ENCODE peak calls at places on chromosomes 12 and 14, in eight cellular contexts. W is gastrocnemius medialis; N is CD8-positive, alpha-beta T cell; Y is upper lobe of left lung; G is stimulated activated naive CD8-positive, alpha-beta T cell treated with anti-CD3 and anti-CD28 coated beads, Interleukin-15, amount 100 ng/mL, for 72 hours; O is GM23338; L is natural killer cell; T is IMR-90. K is an unnamed sample.

GRCh38 chr12:98578392-98578791 is 15.1 kb upstream of the SLC25A3 start:
- ATAC-seq in W (no peak), N (no peak), Y (no peak), G (no peak), O (no peak), L (no peak), T (no peak), K (no peak)

GRCh38 chr12:3535431-3535841 is 44.4 kb downstream of the PRMT8 start:
- ATAC-seq in W (no peak), N (no peak), Y (no peak), G (no peak), O (no peak), L (no peak), T (no peak), K (no peak)

GRCh38 chr14:92687681-92688433 is 60.6 kb downstream of the LGMN start:
- ATAC-seq in W (no peak), N (no peak), Y (no peak), G (peak), O (peak), L (no peak), T (no peak), K (peak)

GRCh38 chr12:93029091-93029490 is 100.0 kb upstream of the EEA1 start:
- ATAC-seq in W (no peak), N (no peak), Y (no peak), G (no peak), O (no peak), L (no peak), T (no peak), K (no peak)

GRCh38 chr14:58863576-58864345 is 226.0 kb downstream of the DACT1 start:
- ATAC-seq in W (no peak), N (no peak), Y (no peak), G (no peak), O (no peak), L (no peak), T (no peak), K (no peak)

GRCh38 chr12:80264386-80264785 is 165.0 kb downstream of the OTOGL start:
- ATAC-seq in W (no peak), N (no peak), Y (no peak), G (no peak), O (no peak), L (no peak), T (no peak), K (no peak)

GRCh38 chr14:51792819-51793218 is 67.6 kb upstream of the GNG2 start:
- ATAC-seq in W (no peak), N (no peak), Y (no peak), G (no peak), O (no peak), L (no peak), T (peak), K (no peak)

GRCh38 chr12:52200086-52200782 is 8.4 kb upstream of the KRT80 start:
- ATAC-seq in W (no peak), N (no peak), Y (no peak), G (no peak), O (peak), L (no peak), T (no peak), K (no peak)

GRCh38 chr14:95293474-95293873 is 26.2 kb downstream of the CLMN start:
- ATAC-seq in W (no peak), N (no peak), Y (no peak), G (no peak), O (peak), L (no peak), T (no peak), K (no peak)

GRCh38 chr12:113259499-113259953 is 38.3 kb downstream of the TPCN1 start:
- ATAC-seq in W (peak), N (no peak), Y (peak), G (no peak), O (peak), L (no peak), T (no peak), K (no peak)

GRCh38 chr12:118925407-118926202 is 55.7 kb upstream of the SRRM4 start:
- ATAC-seq in W (no peak), N (no peak), Y (no peak), G (no peak), O (no peak), L (no peak), T (no peak), K (no peak)

GRCh38 chr14:67527756-67528155 is 5.3 kb upstream of the PLEKHH1 start:
- ATAC-seq in W (no peak), N (no peak), Y (no peak), G (no peak), O (no peak), L (no peak), T (no peak), K (no peak)

GRCh38 chr12:106681210-106681609 is 93.3 kb upstream of the RIC8B start:
- ATAC-seq in W (no peak), N (no peak), Y (no peak), G (no peak), O (no peak), L (no peak), T (no peak), K (no peak)

GRCh38 chr12:2412305-2412643 is 359.5 kb downstream of the CACNA1C start:
- ATAC-seq in W (no peak), N (no peak), Y (no peak), G (no peak), O (peak), L (no peak), T (no peak), K (no peak)

GRCh38 chr14:61761557-61761956 is 663 bp upstream of the SNAPC1 start:
- ATAC-seq in W (peak), N (no peak), Y (peak), G (peak), O (peak), L (peak), T (peak), K (no peak)

GRCh38 chr14:105317546-105317945 is 3.0 kb downstream of the PACS2 start:
- ATAC-seq in W (no peak), N (no peak), Y (no peak), G (no peak), O (no peak), L (no peak), T (no peak), K (no peak)

GRCh38 chr12:107458163-107458562 is 227.4 kb upstream of the PWP1 start:
- ATAC-seq in W (no peak), N (no peak), Y (no peak), G (no peak), O (no peak), L (no peak), T (no peak), K (no peak)

GRCh38 chr12:124646385-124647230 is 79.2 kb upstream of the NCOR2 start:
- ATAC-seq in W (no peak), N (peak), Y (peak), G (peak), O (peak), L (peak), T (peak), K (peak)

GRCh38 chr12:123329799-123330198 is 34.8 kb downstream of the SBNO1 start:
- ATAC-seq in W (no peak), N (no peak), Y (no peak), G (no peak), O (no peak), L (no peak), T (no peak), K (no peak)

GRCh38 chr12:95870897-95871296 is 12.1 kb downstream of the SNRPF start:
- ATAC-seq in W (no peak), N (no peak), Y (no peak), G (no peak), O (no peak), L (no peak), T (peak), K (no peak)

GRCh38 chr12:68290126-68290525 is 36.7 kb upstream of the IL22 start:
- ATAC-seq in W (no peak), N (peak), Y (no peak), G (peak), O (no peak), L (peak), T (no peak), K (peak)

GRCh38 chr12:66143868-66144267 is 13.3 kb upstream of the LLPH start:
- ATAC-seq in W (no peak), N (no peak), Y (no peak), G (no peak), O (no peak), L (no peak), T (no peak), K (no peak)

GRCh38 chr14:94946244-94946643 is 176.3 kb upstream of the GSC start:
- ATAC-seq in W (no peak), N (peak), Y (no peak), G (peak), O (no peak), L (peak), T (no peak), K (no peak)

GRCh38 chr12:3275171-3276041 is 198.2 kb downstream of the TSPAN9 start:
- ATAC-seq in W (peak), N (peak), Y (peak), G (peak), O (peak), L (peak), T (peak), K (peak)

GRCh38 chr14:39229222-39229543 is 4.5 kb upstream of the MIA2 start:
- ATAC-seq in W (no peak), N (peak), Y (no peak), G (peak), O (no peak), L (peak), T (no peak), K (no peak)